ENCODE peak calls at places on chromosome 3, in ten cellular contexts. Q is NCI-H2029, V is hypothalamus, W is NCI-H2081, L is cerebellum, B is PC-3, P is GM19239, G is lower leg skin, D is GM12891, K is RPMI7951. Y is an unnamed sample.
A peak's percentile ranks its signal among the peaks of the same experiment; 100 is the strongest.

GRCh38 chr3:78497025-78497424 is 1270.8 kb downstream of the ROBO1 start:
- DNase-seq in Q (peak; percentile 5), V (no peak), W (peak; percentile 77), L (peak; percentile 64), B (no peak), P (no peak), G (peak; percentile 15), D (no peak), K (no peak), Y (no peak)

GRCh38 chr3:53254190-53254809 is 1.5 kb downstream of the TKT start:
- DNase-seq in Q (peak; percentile 37), V (no peak), W (no peak), L (no peak), B (peak; percentile 38), P (no peak), G (no peak), D (no peak), K (no peak), Y (peak; percentile 34)

GRCh38 chr3:149612456-149612855 is 45.4 kb downstream of the WWTR1 start:
- DNase-seq in Q (no peak), V (no peak), W (no peak), L (no peak), B (no peak), P (no peak), G (no peak), D (no peak), K (no peak), Y (no peak)

GRCh38 chr3:42507252-42507651 is 4.8 kb downstream of the VIPR1 start:
- DNase-seq in Q (no peak), V (no peak), W (no peak), L (peak; percentile 50), B (peak; percentile 61), P (no peak), G (no peak), D (no peak), K (no peak), Y (no peak)

GRCh38 chr3:64908292-64908691 is 220.5 kb upstream of the ADAMTS9 start:
- DNase-seq in Q (no peak), V (no peak), W (no peak), L (no peak), B (no peak), P (no peak), G (no peak), D (no peak), K (peak; percentile 20), Y (no peak)

GRCh38 chr3:33453331-33453761 is 13.1 kb upstream of the UBP1 start:
- DNase-seq in Q (no peak), V (no peak), W (no peak), L (no peak), B (no peak), P (no peak), G (no peak), D (no peak), K (no peak), Y (no peak)

GRCh38 chr3:166696104-166696503 is 684.0 kb downstream of the ZBBX start:
- DNase-seq in Q (no peak), V (no peak), W (no peak), L (no peak), B (no peak), P (no peak), G (no peak), D (no peak), K (no peak), Y (no peak)

GRCh38 chr3:177792363-177793030 is 595.2 kb upstream of the TBL1XR1 start:
- DNase-seq in Q (no peak), V (no peak), W (no peak), L (no peak), B (no peak), P (no peak), G (no peak), D (no peak), K (no peak), Y (peak; percentile 66)

GRCh38 chr3:32301426-32301825 is 62.9 kb downstream of the CMTM8 start:
- DNase-seq in Q (no peak), V (no peak), W (no peak), L (no peak), B (no peak), P (no peak), G (no peak), D (no peak), K (no peak), Y (no peak)

GRCh38 chr3:157104928-157105652 is 54.9 kb downstream of the CCNL1 start:
- DNase-seq in Q (peak; percentile 46), V (no peak), W (peak; percentile 66), L (no peak), B (no peak), P (peak; percentile 44), G (no peak), D (peak; percentile 32), K (no peak), Y (no peak)

GRCh38 chr3:30258426-30259392 is 347.7 kb upstream of the TGFBR2 start:
- DNase-seq in Q (peak; percentile 90), V (no peak), W (peak; percentile 89), L (no peak), B (peak; percentile 76), P (no peak), G (no peak), D (no peak), K (no peak), Y (no peak)

GRCh38 chr3:123696796-123697195 is 111.9 kb upstream of the HACD2 start:
- DNase-seq in Q (no peak), V (no peak), W (no peak), L (no peak), B (no peak), P (no peak), G (no peak), D (no peak), K (no peak), Y (no peak)

GRCh38 chr3:128794067-128794768 is 68.2 kb downstream of the RAB7A start:
- DNase-seq in Q (no peak), V (no peak), W (no peak), L (no peak), B (peak; percentile 47), P (no peak), G (no peak), D (no peak), K (peak; percentile 85), Y (peak; percentile 95)

GRCh38 chr3:69051796-69052566 is at the start of gene TMF1:
- DNase-seq in Q (no peak), V (no peak), W (no peak), L (peak; percentile 95), B (peak; percentile 93), P (peak; percentile 70), G (peak; percentile 99), D (peak; percentile 61), K (peak; percentile 98), Y (peak; percentile 98)

GRCh38 chr3:24462737-24463136 is 31.9 kb downstream of the THRB start:
- DNase-seq in Q (no peak), V (no peak), W (no peak), L (no peak), B (no peak), P (no peak), G (no peak), D (no peak), K (no peak), Y (no peak)

GRCh38 chr3:115095236-115095635 is 51.9 kb downstream of the ZBTB20 start:
- DNase-seq in Q (no peak), V (no peak), W (no peak), L (no peak), B (no peak), P (no peak), G (no peak), D (no peak), K (no peak), Y (no peak)

GRCh38 chr3:28188686-28189085 is 52.7 kb upstream of the CMC1 start:
- DNase-seq in Q (no peak), V (no peak), W (no peak), L (no peak), B (no peak), P (no peak), G (no peak), D (no peak), K (no peak), Y (no peak)

GRCh38 chr3:188595890-188596376 is 442.0 kb downstream of the LPP start:
- DNase-seq in Q (no peak), V (no peak), W (no peak), L (no peak), B (peak; percentile 84), P (no peak), G (no peak), D (no peak), K (peak; percentile 86), Y (peak; percentile 79)

GRCh38 chr3:15181511-15181910 is 24.5 kb upstream of the CAPN7 start:
- DNase-seq in Q (no peak), V (no peak), W (no peak), L (no peak), B (no peak), P (no peak), G (no peak), D (no peak), K (no peak), Y (no peak)

GRCh38 chr3:170511371-170511770 is 74.5 kb downstream of the SLC7A14 start:
- DNase-seq in Q (peak; percentile 30), V (no peak), W (no peak), L (no peak), B (no peak), P (no peak), G (no peak), D (no peak), K (no peak), Y (no peak)

GRCh38 chr3:50658416-50658815 is 16.3 kb upstream of the DOCK3 start:
- DNase-seq in Q (no peak), V (no peak), W (no peak), L (no peak), B (peak; percentile 69), P (no peak), G (no peak), D (no peak), K (peak; percentile 25), Y (no peak)

GRCh38 chr3:11282250-11283125 is 10.3 kb downstream of the ATG7 start:
- DNase-seq in Q (no peak), V (peak; percentile 80), W (no peak), L (peak; percentile 45), B (no peak), P (no peak), G (no peak), D (no peak), K (no peak), Y (no peak)

GRCh38 chr3:134803051-134803505 is 8.0 kb downstream of the EPHB1 start:
- DNase-seq in Q (no peak), V (no peak), W (no peak), L (no peak), B (no peak), P (peak; percentile 21), G (no peak), D (peak; percentile 24), K (no peak), Y (no peak)

GRCh38 chr3:46665763-46666470 is 27.6 kb downstream of the ALS2CL start:
- DNase-seq in Q (peak; percentile 89), V (no peak), W (peak; percentile 51), L (no peak), B (no peak), P (peak; percentile 2), G (no peak), D (peak; percentile 1), K (no peak), Y (no peak)

GRCh38 chr3:171340415-171340814 is 119.8 kb downstream of the TNIK start:
- DNase-seq in Q (no peak), V (no peak), W (no peak), L (no peak), B (no peak), P (no peak), G (no peak), D (no peak), K (no peak), Y (no peak)

GRCh38 chr3:18772699-18773305 is 347.7 kb upstream of the SATB1 start:
- DNase-seq in Q (no peak), V (no peak), W (no peak), L (peak; percentile 31), B (no peak), P (no peak), G (peak; percentile 20), D (no peak), K (no peak), Y (no peak)

GRCh38 chr3:38002291-38002876 is 11.8 kb downstream of the VILL start:
- DNase-seq in Q (no peak), V (no peak), W (no peak), L (no peak), B (no peak), P (no peak), G (no peak), D (no peak), K (no peak), Y (no peak)

GRCh38 chr3:195711813-195712534 is 8.8 kb upstream of the MUC20 start:
- DNase-seq in Q (no peak), V (no peak), W (no peak), L (no peak), B (no peak), P (no peak), G (no peak), D (no peak), K (no peak), Y (no peak)